ENCODE peak calls at places on chromosome 11, in nine cellular contexts. K, O, N, V, A, S, M, T and C are unnamed samples.

GRCh38 chr11:68946416-68947090 is 34.2 kb downstream of the MRGPRD start:
- DNase-seq in K (no peak), O (no peak), N (no peak), V (no peak), A (no peak), S (no peak), M (no peak), T (peak; percentile 65), C (no peak)

GRCh38 chr11:104912102-104912501 is 13.8 kb upstream of the CASP12 start:
- DNase-seq in K (no peak), O (no peak), N (no peak), V (no peak), A (no peak), S (no peak), M (no peak), T (no peak), C (no peak)

GRCh38 chr11:35623708-35624168 is 5.5 kb downstream of the FJX1 start:
- DNase-seq in K (no peak), O (no peak), N (no peak), V (no peak), A (no peak), S (no peak), M (no peak), T (peak; percentile 90), C (no peak)

GRCh38 chr11:93822359-93822758 is 28.1 kb downstream of the VSTM5 start:
- DNase-seq in K (no peak), O (no peak), N (no peak), V (no peak), A (no peak), S (no peak), M (no peak), T (no peak), C (no peak)

GRCh38 chr11:66195867-66196266 is 72.6 kb upstream of the RAB1B start:
- DNase-seq in K (no peak), O (no peak), N (no peak), V (no peak), A (no peak), S (no peak), M (no peak), T (no peak), C (no peak)

GRCh38 chr11:11583801-11584445 is 37.9 kb downstream of the GALNT18 start:
- DNase-seq in K (no peak), O (no peak), N (no peak), V (no peak), A (no peak), S (no peak), M (no peak), T (no peak), C (no peak)

GRCh38 chr11:30876228-30876627 is 290.1 kb upstream of the MPPED2 start:
- DNase-seq in K (no peak), O (no peak), N (no peak), V (no peak), A (no peak), S (no peak), M (no peak), T (no peak), C (no peak)

GRCh38 chr11:17634776-17635550 is 84.4 kb upstream of the MYOD1 start:
- DNase-seq in K (no peak), O (no peak), N (no peak), V (no peak), A (no peak), S (no peak), M (no peak), T (no peak), C (no peak)

GRCh38 chr11:108085672-108086071 is 35.7 kb upstream of the ACAT1 start:
- DNase-seq in K (no peak), O (no peak), N (no peak), V (no peak), A (no peak), S (no peak), M (no peak), T (no peak), C (no peak)

GRCh38 chr11:77403228-77403627 is 70.7 kb downstream of the PAK1 start:
- DNase-seq in K (no peak), O (no peak), N (no peak), V (no peak), A (no peak), S (no peak), M (no peak), T (no peak), C (no peak)

GRCh38 chr11:127943763-127944162 is 643.6 kb downstream of the ETS1 start:
- DNase-seq in K (no peak), O (no peak), N (no peak), V (no peak), A (no peak), S (no peak), M (no peak), T (no peak), C (no peak)

GRCh38 chr11:1259076-1259461 is 36.2 kb downstream of the MUC5B start:
- DNase-seq in K (no peak), O (no peak), N (no peak), V (no peak), A (no peak), S (no peak), M (no peak), T (no peak), C (no peak)

GRCh38 chr11:132531921-132532320 is 1000.4 kb downstream of the OPCML start:
- DNase-seq in K (no peak), O (no peak), N (no peak), V (no peak), A (no peak), S (no peak), M (no peak), T (no peak), C (no peak)

GRCh38 chr11:5486003-5486402 is 2.5 kb upstream of the OR52D1 start:
- DNase-seq in K (no peak), O (no peak), N (no peak), V (no peak), A (no peak), S (no peak), M (no peak), T (no peak), C (no peak)

GRCh38 chr11:8906629-8907028 is 4.4 kb upstream of the AKIP1 start:
- DNase-seq in K (no peak), O (no peak), N (no peak), V (no peak), A (no peak), S (no peak), M (no peak), T (peak; percentile 64), C (no peak)

GRCh38 chr11:44095506-44096359 is at the start of gene EXT2:
- DNase-seq in K (peak; percentile 78), O (peak; percentile 97), N (peak; percentile 85), V (peak; percentile 41), A (peak; percentile 93), S (peak; percentile 67), M (peak; percentile 89), T (peak; percentile 91), C (no peak)

GRCh38 chr11:44658451-44658850 is 68.3 kb upstream of the TSPAN18 start:
- DNase-seq in K (peak; percentile 9), O (no peak), N (no peak), V (no peak), A (no peak), S (no peak), M (no peak), T (peak; percentile 81), C (no peak)

GRCh38 chr11:15208570-15209222 is 94.0 kb downstream of the INSC start:
- DNase-seq in K (peak; percentile 66), O (peak; percentile 90), N (peak; percentile 70), V (peak; percentile 19), A (peak; percentile 45), S (peak; percentile 50), M (peak; percentile 81), T (peak; percentile 67), C (no peak)

GRCh38 chr11:114132944-114133394 is 73.5 kb downstream of the ZBTB16 start:
- DNase-seq in K (no peak), O (no peak), N (no peak), V (no peak), A (no peak), S (no peak), M (no peak), T (no peak), C (no peak)